ENCODE peak calls at places on chromosomes 6 and 20, in eight cellular contexts. H is activated T-helper 1 cell treated with anti-CD3 and anti-CD28 coated beads, Interleukin-2, amount 50 U/mL, for 16 hours; B is renal cortical epithelial cell; A is T1000; V is GM10248; L is stimulated activated CD8-positive, alpha-beta memory T cell treated with anti-CD3 and anti-CD28 coated beads, Interleukin-4, amount 100 ng/mL, for 24 hours; C is adrenal gland; S is upper lobe of right lung. R is an unnamed sample.

GRCh38 chr20:47535088-47535487 is 33.4 kb downstream of the NCOA3 start:
- DNase-seq in H (no peak), B (no peak), A (no peak), V (no peak), L (no peak), C (no peak), S (no peak), R (no peak)

GRCh38 chr6:41460742-41461336 is 85.3 kb upstream of the FOXP4 start:
- DNase-seq in H (no peak), B (no peak), A (no peak), V (no peak), L (no peak), C (no peak), S (no peak), R (no peak)

GRCh38 chr6:24931752-24932691 is 3.7 kb downstream of the RIPOR2 start:
- DNase-seq in H (no peak), B (peak; percentile 98), A (no peak), V (no peak), L (no peak), C (no peak), S (no peak), R (peak; percentile 70)

GRCh38 chr20:50885068-50885467 is 46.2 kb downstream of the ADNP start:
- DNase-seq in H (no peak), B (no peak), A (no peak), V (no peak), L (no peak), C (no peak), S (no peak), R (no peak)

GRCh38 chr20:15818651-15819071 is 754.6 kb downstream of the KIF16B start:
- DNase-seq in H (no peak), B (peak; percentile 95), A (no peak), V (no peak), L (no peak), C (no peak), S (no peak), R (no peak)

GRCh38 chr6:45433533-45434400 is 56.0 kb upstream of the SUPT3H start:
- DNase-seq in H (no peak), B (no peak), A (no peak), V (no peak), L (no peak), C (no peak), S (no peak), R (no peak)

GRCh38 chr6:36118550-36119107 is 11.7 kb upstream of the MAPK13 start:
- DNase-seq in H (peak; percentile 41), B (peak; percentile 71), A (peak; percentile 15), V (no peak), L (peak; percentile 50), C (no peak), S (no peak), R (no peak)

GRCh38 chr6:53517021-53517420 is 27.9 kb downstream of the GCLC start:
- DNase-seq in H (no peak), B (peak; percentile 32), A (no peak), V (no peak), L (no peak), C (peak; percentile 67), S (no peak), R (no peak)

GRCh38 chr20:41738584-41739193 is 120.5 kb upstream of the CHD6 start:
- DNase-seq in H (no peak), B (peak; percentile 23), A (no peak), V (peak; percentile 39), L (peak; percentile 12), C (peak; percentile 80), S (no peak), R (no peak)

GRCh38 chr6:116251568-116252384 is 2.1 kb downstream of the TSPYL4 start:
- DNase-seq in H (no peak), B (peak; percentile 26), A (no peak), V (no peak), L (no peak), C (no peak), S (no peak), R (no peak)